ENCODE peak calls at places on chromosome 6, in seven cellular contexts. N, G, C, P, L, D and B are unnamed samples. For H3K4me1, the result is how much of the 10 kb centered on the place peaks cover.

GRCh38 chr6:152063170-152063921 is 255.9 kb downstream of the ESR1 start:
- DNase-seq in L (no peak), C (no peak), G (no peak), N (no peak), D (no peak), P (no peak), B (no peak)

GRCh38 chr6:148791372-148791771 is 44.5 kb downstream of the UST start:
- DNase-seq in N (no peak), D (no peak), C (no peak), G (no peak), L (no peak), P (no peak), B (no peak)

GRCh38 chr6:150238294-150238693 is 95.5 kb downstream of the PPP1R14C start:
- DNase-seq in N (no peak), C (no peak), D (peak), L (no peak), G (no peak), P (no peak), B (no peak)

GRCh38 chr6:34888441-34888820 is 589 bp upstream of the TAF11 start:
- DNase-seq in D (no peak), N (no peak), L (no peak), P (peak), G (no peak), C (no peak), B (no peak)

GRCh38 chr6:6557871-6558270 is 30.6 kb upstream of the LY86 start:
- DNase-seq in D (no peak), L (no peak), N (no peak), G (no peak), C (no peak), P (no peak), B (no peak)

GRCh38 chr6:36933102-36933501 is 21.4 kb upstream of the PI16 start:
- DNase-seq in D (no peak), G (no peak), N (no peak), C (no peak), P (peak), L (no peak), B (no peak)

GRCh38 chr6:111757342-111757741 is 115.9 kb downstream of the FYN start:
- DNase-seq in G (peak), P (peak), L (no peak), D (no peak), N (no peak), C (no peak), B (no peak)

GRCh38 chr6:112466378-112467151 is 119.4 kb downstream of the RFPL4B start:
- DNase-seq in D (no peak), C (no peak), P (peak), L (no peak), N (no peak), G (no peak), B (no peak)

GRCh38 chr6:25174678-25175077 is 104.5 kb upstream of the CARMIL1 start:
- DNase-seq in D (no peak), C (no peak), L (no peak), N (no peak), P (no peak), G (no peak), B (no peak)

GRCh38 chr6:12654526-12654925 is 62.0 kb upstream of the PHACTR1 start:
- DNase-seq in G (no peak), D (no peak), N (peak), P (no peak), C (no peak), L (no peak), B (no peak)
- H3K4me1 ChIP-seq in G (under half), D (under half), N (under half), P (under half), C (under half), L (under half), B (under half)

DNA sequence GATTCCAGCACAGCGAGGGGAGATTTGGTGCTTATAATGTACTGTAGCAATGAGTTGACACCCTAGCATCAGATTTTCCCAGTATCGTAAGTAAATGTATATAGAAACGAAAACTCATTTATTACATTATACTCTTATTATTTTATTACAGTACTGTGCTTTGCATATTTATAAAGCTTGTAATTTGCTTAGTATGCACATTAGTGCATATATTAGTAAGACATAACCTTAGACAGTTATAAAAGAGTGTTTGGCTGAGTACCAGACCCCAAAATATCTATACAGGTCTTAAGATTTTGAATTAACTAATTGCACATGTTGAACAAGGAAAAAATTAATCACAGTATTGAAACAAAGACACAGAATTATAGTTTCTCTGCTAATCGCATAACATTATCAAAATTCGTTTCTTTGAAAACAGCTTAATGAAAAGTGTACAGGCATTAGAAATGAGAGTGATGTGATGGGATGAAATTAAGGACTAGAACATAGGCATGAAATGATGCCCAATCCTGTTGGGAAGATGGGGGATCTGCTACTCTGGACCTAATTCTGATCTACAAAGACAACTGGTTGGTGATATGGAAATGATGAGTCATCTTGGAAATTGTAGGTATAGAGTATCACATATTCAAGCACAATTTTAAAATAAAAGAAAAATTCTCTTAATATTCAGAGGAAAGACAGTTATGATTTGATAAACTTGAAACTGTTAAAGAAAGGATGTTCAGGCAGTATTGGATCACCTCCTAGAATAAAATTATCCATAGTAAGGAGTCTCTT is 42.8 kb downstream of the STXBP5 start:
- DNase-seq in G (no peak), L (no peak), N (no peak), P (no peak), D (no peak), C (no peak), B (no peak)
- H3K4me3 ChIP-seq in G (no peak), L (no peak), N (no peak), P (no peak), D (no peak), C (no peak), B (no peak)

DNA sequence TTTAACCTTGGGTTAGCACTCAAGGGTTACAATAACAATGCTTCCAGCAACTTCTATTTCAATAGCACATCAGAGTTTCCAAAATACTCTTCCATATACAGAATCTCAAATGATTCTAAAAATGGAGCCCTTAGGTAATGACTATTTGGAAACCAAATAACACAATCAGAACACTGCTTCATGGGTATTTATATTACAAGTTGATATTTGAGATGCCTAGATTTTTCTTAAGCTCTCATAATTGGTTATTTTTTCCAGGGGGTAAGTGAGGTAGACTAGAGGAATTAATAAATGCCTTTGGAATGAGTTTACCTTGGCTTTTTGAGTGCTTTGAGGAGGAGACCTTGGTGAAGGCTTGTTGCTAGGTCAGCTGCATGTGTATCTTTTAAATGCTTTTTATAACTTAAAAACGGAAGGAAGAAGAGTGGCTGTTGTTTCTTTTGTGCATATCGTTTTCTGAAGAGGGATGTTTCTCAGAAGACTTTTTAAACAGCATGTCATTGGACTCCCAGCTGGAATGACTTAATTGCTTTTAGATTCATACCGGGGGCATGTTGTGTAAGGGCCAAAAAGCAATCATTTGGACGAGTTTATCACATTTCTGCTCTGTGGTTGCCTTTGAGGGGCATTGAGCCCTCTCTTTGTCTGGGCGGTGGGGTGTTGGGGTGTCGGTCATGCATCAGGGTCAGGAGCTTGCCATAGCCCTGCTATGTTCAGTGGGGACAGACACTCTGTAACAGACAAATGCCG is 186.0 kb downstream of the DTNBP1 start:
- DNase-seq in D (no peak), L (no peak), G (no peak), P (no peak), C (no peak), N (no peak), B (no peak)
- H3K4me1 ChIP-seq in D (half or more), L (under half), G (under half), P (under half), C (under half), N (under half), B (under half)

GRCh38 chr6:22271044-22271443 is 25.8 kb downstream of the PRL start:
- DNase-seq in L (no peak), N (no peak), D (no peak), G (no peak), P (no peak), C (no peak), B (no peak)
- H3K4me3 ChIP-seq in L (no peak), N (no peak), D (no peak), G (no peak), P (no peak), C (no peak), B (no peak)

GRCh38 chr6:47300417-47300816 is 9.3 kb downstream of the TNFRSF21 start:
- DNase-seq in N (no peak), P (no peak), C (no peak), G (no peak), L (no peak), D (no peak), B (no peak)

GRCh38 chr6:47301441-47301840 is 8.3 kb downstream of the TNFRSF21 start:
- DNase-seq in G (no peak), N (no peak), C (no peak), L (no peak), P (no peak), D (no peak), B (no peak)

GRCh38 chr6:47303861-47304260 is 5.8 kb downstream of the TNFRSF21 start:
- DNase-seq in P (no peak), L (no peak), G (no peak), D (no peak), C (no peak), N (no peak), B (no peak)

GRCh38 chr6:47303383-47303782 is 6.3 kb downstream of the TNFRSF21 start:
- DNase-seq in P (no peak), G (no peak), L (no peak), D (no peak), C (no peak), N (no peak), B (no peak)

DNA sequence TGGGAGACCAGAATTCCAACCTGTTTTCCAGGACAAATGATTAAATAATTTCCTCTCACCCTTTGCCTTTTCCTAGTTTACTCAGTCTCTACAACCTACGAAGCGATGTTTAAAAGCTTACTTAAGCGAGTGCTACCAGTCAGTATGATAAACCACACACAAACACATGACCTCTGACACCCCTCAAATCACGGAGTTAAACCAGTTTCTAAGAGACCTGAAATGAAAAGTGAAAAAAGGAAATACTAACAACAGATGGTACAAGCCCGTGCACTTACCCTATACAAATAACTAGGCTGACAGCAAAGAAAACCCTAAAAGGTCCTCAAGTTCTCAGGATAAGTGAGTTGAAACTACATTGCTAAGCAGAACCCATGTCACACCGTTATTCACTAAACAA is 7.7 kb downstream of the TNFRSF21 start:
- DNase-seq in L (no peak), C (no peak), P (no peak), D (no peak), G (no peak), N (no peak), B (no peak)
- H3K4me1 ChIP-seq in L (under half), C (under half), P (under half), D (under half), G (under half), N (under half), B (under half)

DNA sequence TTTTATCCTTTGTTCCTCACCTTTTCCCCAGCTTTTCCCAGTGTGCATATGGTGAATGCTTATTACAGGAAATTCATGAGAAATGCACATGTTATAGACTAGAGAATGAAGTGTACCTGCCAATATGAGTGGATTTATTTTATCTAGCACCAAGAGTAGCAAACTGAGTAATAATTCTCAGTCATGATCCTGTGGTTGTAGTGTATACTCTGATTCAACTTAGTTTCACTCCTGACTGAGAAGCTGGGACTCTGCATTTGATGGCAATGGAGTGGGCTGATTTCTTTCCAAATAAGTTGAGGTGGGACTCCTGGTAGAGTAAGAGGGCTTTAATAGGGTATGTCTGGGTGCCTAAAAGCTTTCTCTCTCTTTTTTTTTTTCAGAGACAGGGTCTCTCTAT is 4.0 kb downstream of the ABT1 start:
- DNase-seq in C (no peak), D (no peak), N (no peak), G (no peak), P (no peak), L (no peak), B (no peak)
- H3K4me3 ChIP-seq in C (no peak), D (no peak), N (no peak), G (no peak), P (no peak), L (no peak), B (no peak)